ENCODE peak calls at places on chromosomes 16 and 17, in eight cellular contexts. F is A549, S is RWPE1, P is left ventricle myocardium inferior, D is astrocyte of the spinal cord, O is heart left ventricle, K is AG04449, R is endothelial cell of umbilical vein. Z is an unnamed sample.

GRCh38 chr17:39755550-39756375 is 18.0 kb downstream of the GRB7 start:
- DNase-seq in P (no peak), O (no peak), K (no peak), D (no peak), R (no peak), S (no peak), F (no peak), Z (peak)

GRCh38 chr16:56401482-56401881 is 23.9 kb downstream of the AMFR start:
- DNase-seq in D (no peak), P (no peak), F (peak), K (no peak), O (no peak), R (no peak), S (no peak), Z (peak)

GRCh38 chr17:65055708-65056638 is 567 bp downstream of the GNA13 start:
- DNase-seq in S (peak), K (no peak), R (peak), D (peak), F (peak), P (peak), O (peak), Z (peak)

GRCh38 chr17:19867654-19868395 is at the start of gene ULK2:
- DNase-seq in R (peak), P (peak), O (peak), F (peak), D (peak), S (peak), K (no peak), Z (peak)

GRCh38 chr16:80671281-80671849 is 130.6 kb downstream of the DYNLRB2 start:
- DNase-seq in K (no peak), O (no peak), R (no peak), F (no peak), D (no peak), P (no peak), S (no peak), Z (peak)

GRCh38 chr17:61338000-61338864 is 61.4 kb upstream of the TBX2 start:
- DNase-seq in R (no peak), K (peak), D (peak), F (peak), O (no peak), S (peak), P (no peak), Z (no peak)

GRCh38 chr17:2056221-2057129 is 1.6 kb downstream of the HIC1 start:
- DNase-seq in D (peak), S (no peak), R (peak), F (no peak), K (no peak), P (no peak), O (no peak), Z (peak)

GRCh38 chr16:12794486-12795399 is 8.9 kb downstream of the CPPED1 start:
- DNase-seq in R (no peak), K (no peak), F (no peak), S (no peak), O (peak), D (no peak), P (peak), Z (no peak)

GRCh38 chr16:726438-727290 is at the start of the genes CCDC78 and HAGHL:
- DNase-seq in K (no peak), S (no peak), P (peak), F (no peak), R (peak), D (peak), O (peak), Z (peak)

GRCh38 chr17:62761884-62762283 is 46.2 kb downstream of the MARCHF10 start:
- DNase-seq in F (no peak), S (peak), P (no peak), R (no peak), D (no peak), O (no peak), K (no peak), Z (no peak)

GRCh38 chr17:72603346-72604242 is 482.8 kb downstream of the SOX9 start:
- DNase-seq in P (no peak), D (peak), S (no peak), K (peak), F (no peak), O (no peak), R (no peak), Z (no peak)

GRCh38 chr17:77516902-77517301 is 376.1 kb downstream of the SEC14L1 start:
- DNase-seq in F (no peak), O (no peak), P (no peak), K (no peak), D (peak), S (no peak), R (no peak), Z (no peak)

GRCh38 chr16:66970775-66971725 is 10.0 kb downstream of the CES3 start:
- DNase-seq in O (no peak), S (peak), F (no peak), P (no peak), D (peak), R (no peak), K (no peak), Z (no peak)

GRCh38 chr17:36674278-36674650 is 72.9 kb downstream of the MRM1 start:
- DNase-seq in R (no peak), P (no peak), K (no peak), F (no peak), D (no peak), S (no peak), O (no peak), Z (no peak)

GRCh38 chr17:73765824-73766563 is 121.7 kb upstream of the SDK2 start:
- DNase-seq in P (peak), R (no peak), K (no peak), S (no peak), D (no peak), F (no peak), O (no peak), Z (no peak)

GRCh38 chr17:31530391-31530990 is 139.0 kb downstream of the RAB11FIP4 start:
- DNase-seq in D (no peak), R (no peak), K (no peak), F (no peak), P (no peak), O (no peak), S (no peak), Z (no peak)

GRCh38 chr16:49454426-49455180 is 81.0 kb downstream of the C16orf78 start:
- DNase-seq in O (no peak), F (no peak), S (no peak), R (no peak), K (no peak), D (no peak), P (no peak), Z (no peak)

GRCh38 chr16:84647830-84648594 is at the start of gene KLHL36:
- DNase-seq in K (no peak), F (peak), D (no peak), R (peak), O (peak), P (peak), S (peak), Z (peak)

GRCh38 chr17:79087428-79088143 is 13.0 kb downstream of the ENGASE start:
- DNase-seq in R (peak), S (peak), F (peak), P (peak), D (peak), K (no peak), O (peak), Z (peak)

GRCh38 chr17:51853857-51854256 is 304.7 kb downstream of the CA10 start:
- DNase-seq in S (no peak), D (no peak), O (no peak), P (no peak), R (no peak), F (no peak), K (no peak), Z (no peak)

GRCh38 chr17:29205047-29205446 is 24.8 kb upstream of the MYO18A start:
- DNase-seq in R (no peak), S (no peak), O (no peak), K (no peak), D (no peak), F (no peak), P (no peak), Z (no peak)

GRCh38 chr17:4658478-4659305 is 17.2 kb upstream of the ALOX15 start:
- DNase-seq in D (peak), O (no peak), S (no peak), F (no peak), P (no peak), R (peak), K (peak), Z (peak)

GRCh38 chr17:69757794-69758430 is 317.1 kb upstream of the KCNJ16 start:
- DNase-seq in D (peak), K (peak), R (no peak), O (no peak), F (no peak), S (peak), P (no peak), Z (no peak)

GRCh38 chr17:20276430-20276829 is 190.9 kb downstream of the LGALS9B start:
- DNase-seq in K (no peak), P (no peak), S (no peak), O (no peak), F (no peak), D (no peak), R (no peak), Z (no peak)

GRCh38 chr17:63349478-63350000 is 96.6 kb downstream of the CYB561 start:
- DNase-seq in S (no peak), O (no peak), F (no peak), P (no peak), R (no peak), D (peak), K (peak), Z (no peak)

GRCh38 chr17:49249292-49249794 is 18.8 kb upstream of the PHOSPHO1 start:
- DNase-seq in P (peak), F (no peak), D (peak), K (no peak), S (no peak), R (no peak), O (peak), Z (no peak)

GRCh38 chr17:39920218-39921210 is 2.1 kb upstream of the GSDMB start:
- DNase-seq in K (no peak), D (no peak), S (no peak), P (no peak), R (no peak), F (no peak), O (no peak), Z (peak)

GRCh38 chr17:72363336-72363620 is 242.5 kb downstream of the SOX9 start:
- DNase-seq in O (no peak), K (no peak), R (no peak), F (no peak), D (peak), S (no peak), P (no peak), Z (no peak)

GRCh38 chr17:49435630-49436029 is 20.9 kb upstream of the PHB1 start:
- DNase-seq in O (no peak), K (no peak), D (no peak), R (no peak), P (no peak), F (no peak), S (no peak), Z (no peak)

GRCh38 chr17:17028059-17028877 is 14.0 kb upstream of the MPRIP start:
- DNase-seq in P (peak), K (no peak), D (peak), F (peak), S (peak), O (peak), R (no peak), Z (no peak)

GRCh38 chr16:49407873-49408565 is 34.4 kb downstream of the C16orf78 start:
- DNase-seq in F (peak), R (peak), D (peak), S (peak), K (peak), P (peak), O (peak), Z (peak)

GRCh38 chr17:32626371-32626770 is 139.6 kb downstream of the CDK5R1 start:
- DNase-seq in R (no peak), O (no peak), K (no peak), S (no peak), D (no peak), P (no peak), F (no peak), Z (no peak)

GRCh38 chr16:89046491-89046890 is 47.2 kb upstream of the ACSF3 start:
- DNase-seq in D (no peak), R (no peak), P (no peak), F (no peak), S (no peak), K (no peak), O (no peak), Z (no peak)

GRCh38 chr16:78252757-78253156 is 153.3 kb downstream of the WWOX start:
- DNase-seq in K (no peak), D (no peak), F (no peak), R (no peak), S (no peak), O (no peak), P (no peak), Z (no peak)

GRCh38 chr17:19766421-19767270 is 18.5 kb upstream of the ALDH3A1 start:
- DNase-seq in O (peak), S (peak), P (peak), F (peak), R (peak), D (peak), K (no peak), Z (peak)

GRCh38 chr16:10932959-10933710 is 9.1 kb downstream of the DEXI start:
- DNase-seq in O (no peak), K (no peak), S (no peak), R (no peak), P (no peak), F (no peak), D (no peak), Z (no peak)

GRCh38 chr16:10929853-10930754 is 12.2 kb downstream of the DEXI start:
- DNase-seq in K (no peak), P (no peak), R (no peak), D (peak), F (no peak), O (no peak), S (no peak), Z (no peak)

GRCh38 chr16:10931133-10931532 is 11.1 kb downstream of the DEXI start:
- DNase-seq in P (no peak), D (no peak), S (no peak), K (no peak), O (no peak), F (no peak), R (no peak), Z (no peak)

GRCh38 chr16:10931977-10932632 is 10.2 kb downstream of the DEXI start:
- DNase-seq in F (no peak), K (no peak), O (no peak), D (no peak), S (no peak), P (no peak), R (no peak), Z (no peak)

DNA sequence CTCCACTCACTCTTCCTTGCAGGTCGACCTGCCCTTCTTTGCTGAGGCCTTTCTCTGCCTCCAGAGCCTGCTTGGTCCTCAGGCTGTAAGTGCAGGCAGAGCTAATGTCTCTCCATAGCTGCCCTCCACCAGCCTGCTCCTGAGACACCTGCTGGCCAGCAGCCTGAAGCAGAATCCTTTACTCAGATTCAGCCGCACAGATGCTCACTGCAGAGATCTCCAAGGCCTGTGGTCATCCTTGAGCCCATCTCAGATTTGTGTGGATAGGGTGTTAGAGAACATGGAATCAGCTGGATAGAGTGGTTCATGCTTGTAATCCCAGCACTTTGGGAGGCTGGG is 11.5 kb downstream of the DEXI start:
- DNase-seq in F (no peak), P (no peak), R (no peak), D (no peak), O (no peak), K (no peak), S (no peak), Z (no peak)
- TF ChIP-seq CTCF in F (no peak), P (no peak), R (no peak), D (peak), O (no peak), K (no peak), S (no peak), Z (peak)

GRCh38 chr16:27311897-27312303 is 1.9 kb upstream of the IL4R start:
- DNase-seq in K (no peak), R (no peak), O (no peak), P (no peak), S (no peak), F (no peak), D (no peak), Z (no peak)

GRCh38 chr16:27314986-27315332 is 1.2 kb downstream of the IL4R start:
- DNase-seq in S (no peak), K (no peak), D (no peak), O (no peak), P (no peak), R (no peak), F (no peak), Z (no peak)

GRCh38 chr16:27312580-27313421 is 973 bp upstream of the IL4R start:
- DNase-seq in P (no peak), D (no peak), R (no peak), K (no peak), O (no peak), S (no peak), F (no peak), Z (no peak)

GRCh38 chr16:27314161-27314723 is 468 bp downstream of the IL4R start:
- DNase-seq in D (peak), F (peak), R (peak), K (peak), S (peak), P (peak), O (peak), Z (peak)

DNA sequence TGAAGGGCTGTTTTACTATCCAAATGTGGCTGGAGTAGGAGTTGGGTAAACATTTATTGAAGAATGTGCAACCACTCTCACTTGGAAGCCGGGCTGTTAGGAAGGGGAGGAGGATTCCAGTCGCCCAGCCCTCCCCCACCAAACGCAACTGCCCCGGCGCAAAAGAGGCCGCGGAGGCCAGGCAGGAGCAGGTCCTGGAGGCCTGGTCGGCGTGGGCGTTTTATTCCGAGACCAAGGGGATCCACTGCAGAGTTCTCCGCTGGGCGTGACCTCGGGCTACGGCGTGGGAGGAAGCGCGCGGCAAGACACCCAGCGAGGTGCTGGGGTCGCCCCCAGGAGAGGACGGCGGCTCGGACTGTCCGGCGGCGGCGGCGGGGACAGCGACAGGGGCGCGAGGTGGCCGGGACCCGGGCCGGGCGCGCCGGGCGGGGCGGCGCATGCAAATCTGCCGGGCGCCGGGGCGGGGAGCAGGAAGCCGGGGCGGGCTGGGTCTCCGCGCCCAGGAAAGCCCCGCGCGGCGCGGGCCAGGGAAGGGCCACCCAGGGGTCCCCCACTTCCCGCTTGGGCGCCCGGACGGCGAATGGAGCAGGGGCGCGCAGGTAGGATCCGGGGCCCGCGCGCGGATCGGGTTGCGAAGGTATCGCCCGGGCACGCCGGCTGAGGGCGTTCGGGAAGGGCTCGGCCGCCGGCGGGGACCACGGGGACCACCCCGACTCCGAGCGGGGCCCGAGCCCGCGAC is at the start of gene IL4R:
- DNase-seq in P (peak), D (peak), O (peak), R (peak), K (no peak), F (no peak), S (peak), Z (peak)
- TF ChIP-seq CTCF in P (no peak), D (no peak), O (no peak), R (no peak), K (no peak), F (no peak), S (no peak), Z (no peak)

GRCh38 chr17:7313028-7313889 is 1.9 kb downstream of the GPS2 start:
- DNase-seq in F (peak), S (peak), R (no peak), K (no peak), D (no peak), P (no peak), O (no peak), Z (no peak)
- TF ChIP-seq CTCF in F (no peak), S (no peak), R (no peak), K (no peak), D (no peak), P (no peak), O (no peak), Z (no peak)

DNA sequence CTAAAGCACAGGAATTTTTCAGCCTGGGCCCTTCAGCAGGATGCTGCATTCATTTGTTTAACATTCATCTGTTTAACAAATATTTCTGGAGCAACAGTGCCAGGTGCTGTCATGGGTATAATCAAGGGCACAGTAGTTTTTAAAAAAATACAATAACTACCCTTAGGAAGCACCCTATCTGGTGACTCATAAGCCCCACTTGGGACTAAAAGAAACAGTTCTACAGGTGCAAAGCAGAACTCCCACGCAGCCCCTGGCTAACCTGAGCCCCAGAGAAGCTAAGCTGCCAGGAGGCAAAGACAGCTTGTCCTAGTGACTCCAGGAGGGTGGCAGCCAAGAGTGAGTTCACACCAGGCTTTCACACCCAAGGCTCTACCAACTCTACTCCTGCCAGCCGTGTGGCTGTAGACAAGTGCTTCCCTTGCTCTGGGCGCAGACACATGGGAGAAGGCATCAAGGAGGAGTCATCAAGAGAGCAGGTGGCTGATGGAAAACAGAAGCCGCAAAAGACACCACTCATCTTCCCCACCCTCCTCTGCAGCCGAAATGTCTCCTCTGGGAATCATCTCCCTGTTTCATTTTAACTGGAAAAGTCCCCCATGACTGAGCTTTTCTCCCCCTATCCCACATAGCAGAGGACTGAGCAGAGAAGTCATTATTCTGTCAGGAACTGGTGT is 14.4 kb downstream of the CUEDC1 start:
- DNase-seq in F (no peak), P (no peak), O (no peak), S (no peak), K (no peak), R (no peak), D (no peak), Z (no peak)
- TF ChIP-seq CTCF in F (no peak), P (no peak), O (no peak), S (no peak), K (no peak), R (no peak), D (no peak), Z (no peak)

Z was measured in GM13976.